ENCODE peak calls at places on chromosome 9, in nine cellular contexts. One of them, this sample, is unnamed.

GRCh38 chr9:93081931-93082330 is 14.1 kb upstream of the CARD19 start:
- DNase-seq in NCI-H1105 treated with DMSO at 0.1 percent for 48 hours: no peak
- DNase-seq in left cardiac atrium: no peak
- DNase-seq in NCI-H1092: no peak
- DNase-seq in NCI-H446: no peak
- DNase-seq in AG10803: peak; percentile 91
- DNase-seq in bronchial epithelial cell: no peak
- DNase-seq in Right ventricle myocardium superior: no peak
- DNase-seq in T1000: no peak
- DNase-seq in this sample: no peak

GRCh38 chr9:91485006-91485405 is 61.4 kb upstream of the NFIL3 start:
- DNase-seq in NCI-H1105 treated with DMSO at 0.1 percent for 48 hours: no peak
- DNase-seq in left cardiac atrium: no peak
- DNase-seq in NCI-H1092: no peak
- DNase-seq in NCI-H446: no peak
- DNase-seq in AG10803: peak; percentile 37
- DNase-seq in bronchial epithelial cell: no peak
- DNase-seq in Right ventricle myocardium superior: no peak
- DNase-seq in T1000: no peak
- DNase-seq in this sample: no peak

GRCh38 chr9:93267681-93268505 is 84.0 kb downstream of the WNK2 start:
- DNase-seq in NCI-H1105 treated with DMSO at 0.1 percent for 48 hours: no peak
- DNase-seq in left cardiac atrium: no peak
- DNase-seq in NCI-H1092: no peak
- DNase-seq in NCI-H446: no peak
- DNase-seq in AG10803: no peak
- DNase-seq in bronchial epithelial cell: no peak
- DNase-seq in Right ventricle myocardium superior: no peak
- DNase-seq in T1000: no peak
- DNase-seq in this sample: no peak

GRCh38 chr9:87878930-87879603 is 3.6 kb upstream of the SPATA31E1 start:
- DNase-seq in NCI-H1105 treated with DMSO at 0.1 percent for 48 hours: no peak
- DNase-seq in left cardiac atrium: no peak
- DNase-seq in NCI-H1092: no peak
- DNase-seq in NCI-H446: no peak
- DNase-seq in AG10803: peak; percentile 78
- DNase-seq in bronchial epithelial cell: peak; percentile 77
- DNase-seq in Right ventricle myocardium superior: no peak
- DNase-seq in T1000: no peak
- DNase-seq in this sample: no peak

GRCh38 chr9:35845824-35846771 is 17.1 kb downstream of the TMEM8B start:
- DNase-seq in NCI-H1105 treated with DMSO at 0.1 percent for 48 hours: no peak
- DNase-seq in left cardiac atrium: no peak
- DNase-seq in NCI-H1092: no peak
- DNase-seq in NCI-H446: no peak
- DNase-seq in AG10803: no peak
- DNase-seq in bronchial epithelial cell: no peak
- DNase-seq in Right ventricle myocardium superior: no peak
- DNase-seq in T1000: no peak
- DNase-seq in this sample: peak; percentile 14

GRCh38 chr9:94554439-94555331 is at the start of gene PCAT7:
- DNase-seq in NCI-H1105 treated with DMSO at 0.1 percent for 48 hours: peak; percentile 77
- DNase-seq in left cardiac atrium: peak; percentile 22
- DNase-seq in NCI-H1092: peak; percentile 76
- DNase-seq in NCI-H446: peak; percentile 41
- DNase-seq in AG10803: peak; percentile 45
- DNase-seq in bronchial epithelial cell: peak; percentile 42
- DNase-seq in Right ventricle myocardium superior: peak; percentile 53
- DNase-seq in T1000: no peak
- DNase-seq in this sample: peak; percentile 20

GRCh38 chr9:120392711-120393110 is 187.3 kb downstream of the CDK5RAP2 start:
- DNase-seq in NCI-H1105 treated with DMSO at 0.1 percent for 48 hours: no peak
- DNase-seq in left cardiac atrium: no peak
- DNase-seq in NCI-H1092: no peak
- DNase-seq in NCI-H446: no peak
- DNase-seq in AG10803: no peak
- DNase-seq in bronchial epithelial cell: no peak
- DNase-seq in Right ventricle myocardium superior: no peak
- DNase-seq in T1000: no peak
- DNase-seq in this sample: no peak

GRCh38 chr9:137305060-137305787 is 3.2 kb upstream of the NRARP start:
- DNase-seq in NCI-H1105 treated with DMSO at 0.1 percent for 48 hours: peak; percentile 57
- DNase-seq in left cardiac atrium: peak; percentile 79
- DNase-seq in NCI-H1092: peak; percentile 38
- DNase-seq in NCI-H446: no peak
- DNase-seq in AG10803: no peak
- DNase-seq in bronchial epithelial cell: peak; percentile 55
- DNase-seq in Right ventricle myocardium superior: peak; percentile 56
- DNase-seq in T1000: no peak
- DNase-seq in this sample: peak; percentile 27

GRCh38 chr9:113474372-113474771 is 10.8 kb downstream of the RGS3 start:
- DNase-seq in NCI-H1105 treated with DMSO at 0.1 percent for 48 hours: no peak
- DNase-seq in left cardiac atrium: no peak
- DNase-seq in NCI-H1092: no peak
- DNase-seq in NCI-H446: no peak
- DNase-seq in AG10803: no peak
- DNase-seq in bronchial epithelial cell: no peak
- DNase-seq in Right ventricle myocardium superior: no peak
- DNase-seq in T1000: no peak
- DNase-seq in this sample: no peak

GRCh38 chr9:2307480-2307879 is 292.3 kb downstream of the SMARCA2 start:
- DNase-seq in NCI-H1105 treated with DMSO at 0.1 percent for 48 hours: no peak
- DNase-seq in left cardiac atrium: no peak
- DNase-seq in NCI-H1092: no peak
- DNase-seq in NCI-H446: no peak
- DNase-seq in AG10803: peak; percentile 91
- DNase-seq in bronchial epithelial cell: peak; percentile 62
- DNase-seq in Right ventricle myocardium superior: no peak
- DNase-seq in T1000: no peak
- DNase-seq in this sample: no peak

GRCh38 chr9:133752739-133753446 is 14.7 kb upstream of the SARDH start:
- DNase-seq in NCI-H1105 treated with DMSO at 0.1 percent for 48 hours: no peak
- DNase-seq in left cardiac atrium: no peak
- DNase-seq in NCI-H1092: no peak
- DNase-seq in NCI-H446: no peak
- DNase-seq in AG10803: no peak
- DNase-seq in bronchial epithelial cell: no peak
- DNase-seq in Right ventricle myocardium superior: no peak
- DNase-seq in T1000: no peak
- DNase-seq in this sample: no peak

GRCh38 chr9:130522233-130522808 is 57.1 kb upstream of the FUBP3 start:
- DNase-seq in NCI-H1105 treated with DMSO at 0.1 percent for 48 hours: no peak
- DNase-seq in left cardiac atrium: no peak
- DNase-seq in NCI-H1092: no peak
- DNase-seq in NCI-H446: no peak
- DNase-seq in AG10803: no peak
- DNase-seq in bronchial epithelial cell: peak; percentile 18
- DNase-seq in Right ventricle myocardium superior: no peak
- DNase-seq in T1000: no peak
- DNase-seq in this sample: no peak

GRCh38 chr9:16964228-16964627 is 93.8 kb upstream of the BNC2 start:
- DNase-seq in NCI-H1105 treated with DMSO at 0.1 percent for 48 hours: no peak
- DNase-seq in left cardiac atrium: no peak
- DNase-seq in NCI-H1092: no peak
- DNase-seq in NCI-H446: no peak
- DNase-seq in AG10803: peak; percentile 99
- DNase-seq in bronchial epithelial cell: peak; percentile 78
- DNase-seq in Right ventricle myocardium superior: no peak
- DNase-seq in T1000: peak; percentile 69
- DNase-seq in this sample: no peak

GRCh38 chr9:87322840-87323635 is 174.6 kb upstream of the DAPK1 start:
- DNase-seq in NCI-H1105 treated with DMSO at 0.1 percent for 48 hours: no peak
- DNase-seq in left cardiac atrium: no peak
- DNase-seq in NCI-H1092: no peak
- DNase-seq in NCI-H446: no peak
- DNase-seq in AG10803: peak; percentile 77
- DNase-seq in bronchial epithelial cell: no peak
- DNase-seq in Right ventricle myocardium superior: no peak
- DNase-seq in T1000: no peak
- DNase-seq in this sample: no peak

GRCh38 chr9:14428781-14429230 is 114.9 kb upstream of the NFIB start:
- DNase-seq in NCI-H1105 treated with DMSO at 0.1 percent for 48 hours: peak; percentile 79
- DNase-seq in left cardiac atrium: peak; percentile 80
- DNase-seq in NCI-H1092: peak; percentile 18
- DNase-seq in NCI-H446: peak; percentile 100
- DNase-seq in AG10803: peak; percentile 59
- DNase-seq in bronchial epithelial cell: peak; percentile 41
- DNase-seq in Right ventricle myocardium superior: peak; percentile 78
- DNase-seq in T1000: peak; percentile 28
- DNase-seq in this sample: peak; percentile 72